ENCODE peak calls at places on chromosomes 2 and 18, in five cellular contexts. One of them, this sample, is unnamed.

GRCh38 chr2:179543361-179543901 is 278.8 kb upstream of the SESTD1 start:
- DNase-seq in memory B cell: no peak
- DNase-seq in tibial nerve: no peak
- DNase-seq in stomach: no peak
- DNase-seq in lower lobe of right lung: no peak
- DNase-seq in this sample: peak

GRCh38 chr2:120691410-120691809 is 44.3 kb upstream of the GLI2 start:
- DNase-seq in memory B cell: no peak
- DNase-seq in tibial nerve: no peak
- DNase-seq in stomach: no peak
- DNase-seq in lower lobe of right lung: no peak
- DNase-seq in this sample: no peak

GRCh38 chr2:71891155-71891554 is 256.5 kb downstream of the CYP26B1 start:
- DNase-seq in memory B cell: no peak
- DNase-seq in tibial nerve: no peak
- DNase-seq in stomach: no peak
- DNase-seq in lower lobe of right lung: no peak
- DNase-seq in this sample: no peak

GRCh38 chr2:79578952-79579351 is 66.1 kb downstream of the CTNNA2 start:
- DNase-seq in memory B cell: no peak
- DNase-seq in tibial nerve: no peak
- DNase-seq in stomach: no peak
- DNase-seq in lower lobe of right lung: no peak
- DNase-seq in this sample: no peak

GRCh38 chr18:53629356-53629755 is 595.1 kb downstream of the MBD2 start:
- DNase-seq in memory B cell: no peak
- DNase-seq in tibial nerve: no peak
- DNase-seq in stomach: no peak
- DNase-seq in lower lobe of right lung: no peak
- DNase-seq in this sample: no peak

GRCh38 chr2:30491225-30491624 is 44.2 kb downstream of the LCLAT1 start:
- DNase-seq in memory B cell: no peak
- DNase-seq in tibial nerve: no peak
- DNase-seq in stomach: no peak
- DNase-seq in lower lobe of right lung: no peak
- DNase-seq in this sample: no peak

GRCh38 chr2:193276069-193276468 is 1081.3 kb upstream of the TMEFF2 start:
- DNase-seq in memory B cell: no peak
- DNase-seq in tibial nerve: no peak
- DNase-seq in stomach: no peak
- DNase-seq in lower lobe of right lung: no peak
- DNase-seq in this sample: no peak

GRCh38 chr2:169776483-169776802 is 22.2 kb upstream of the SSB start:
- DNase-seq in memory B cell: no peak
- DNase-seq in tibial nerve: no peak
- DNase-seq in stomach: no peak
- DNase-seq in lower lobe of right lung: no peak
- DNase-seq in this sample: no peak

GRCh38 chr2:239380831-239381708 is 19.8 kb downstream of the HDAC4 start:
- DNase-seq in memory B cell: peak
- DNase-seq in tibial nerve: peak
- DNase-seq in stomach: no peak
- DNase-seq in lower lobe of right lung: peak
- DNase-seq in this sample: no peak

GRCh38 chr18:27847412-27847811 is 329.5 kb downstream of the CDH2 start:
- DNase-seq in memory B cell: no peak
- DNase-seq in tibial nerve: no peak
- DNase-seq in stomach: no peak
- DNase-seq in lower lobe of right lung: no peak
- DNase-seq in this sample: no peak

GRCh38 chr2:227000123-227000522 is 163.9 kb downstream of the COL4A4 start:
- DNase-seq in memory B cell: no peak
- DNase-seq in tibial nerve: no peak
- DNase-seq in stomach: no peak
- DNase-seq in lower lobe of right lung: no peak
- DNase-seq in this sample: no peak

GRCh38 chr18:23377669-23378469 is 75.2 kb upstream of the RIOK3 start:
- DNase-seq in memory B cell: no peak
- DNase-seq in tibial nerve: no peak
- DNase-seq in stomach: no peak
- DNase-seq in lower lobe of right lung: no peak
- DNase-seq in this sample: peak

GRCh38 chr2:98592565-98592964 is 15.7 kb downstream of the COA5 start:
- DNase-seq in memory B cell: no peak
- DNase-seq in tibial nerve: no peak
- DNase-seq in stomach: no peak
- DNase-seq in lower lobe of right lung: no peak
- DNase-seq in this sample: no peak

GRCh38 chr18:61398961-61399632 is 65.9 kb downstream of the CDH20 start:
- DNase-seq in memory B cell: no peak
- DNase-seq in tibial nerve: no peak
- DNase-seq in stomach: no peak
- DNase-seq in lower lobe of right lung: no peak
- DNase-seq in this sample: no peak

GRCh38 chr2:238967031-238967977 is 119.4 kb downstream of the TWIST2 start:
- DNase-seq in memory B cell: no peak
- DNase-seq in tibial nerve: no peak
- DNase-seq in stomach: no peak
- DNase-seq in lower lobe of right lung: no peak
- DNase-seq in this sample: no peak

GRCh38 chr2:173584676-173585453 is 230.2 kb downstream of the CDCA7 start:
- DNase-seq in memory B cell: no peak
- DNase-seq in tibial nerve: no peak
- DNase-seq in stomach: no peak
- DNase-seq in lower lobe of right lung: no peak
- DNase-seq in this sample: no peak

GRCh38 chr2:22110244-22110651 is 986.5 kb downstream of the TDRD15 start:
- DNase-seq in memory B cell: no peak
- DNase-seq in tibial nerve: no peak
- DNase-seq in stomach: no peak
- DNase-seq in lower lobe of right lung: no peak
- DNase-seq in this sample: no peak